ENCODE peak calls at places on chromosomes 2 and 18, in six cellular contexts. One of them, this sample, is unnamed.

GRCh38 chr18:48279312-48279711 is 129.9 kb downstream of the ZBTB7C start:
- DNase-seq in neural progenitor cell: no peak
- DNase-seq in astrocyte: no peak
- DNase-seq in Karpas-422: no peak
- DNase-seq in mammary epithelial cell: no peak
- DNase-seq in IMR-90: no peak
- DNase-seq in this sample: no peak

GRCh38 chr2:26463252-26464207 is 14.4 kb downstream of the OTOF start:
- DNase-seq in IMR-90: no peak
- DNase-seq in neural progenitor cell: peak; percentile 71
- DNase-seq in astrocyte: no peak
- DNase-seq in mammary epithelial cell: no peak
- DNase-seq in Karpas-422: no peak
- DNase-seq in this sample: no peak

GRCh38 chr2:173305303-173305702 is 49.4 kb upstream of the CDCA7 start:
- DNase-seq in Karpas-422: no peak
- DNase-seq in IMR-90: no peak
- DNase-seq in astrocyte: no peak
- DNase-seq in neural progenitor cell: no peak
- DNase-seq in mammary epithelial cell: no peak
- DNase-seq in this sample: no peak

GRCh38 chr18:33802955-33803354 is 224.9 kb downstream of the ASXL3 start:
- DNase-seq in Karpas-422: no peak
- DNase-seq in astrocyte: no peak
- DNase-seq in mammary epithelial cell: no peak
- DNase-seq in neural progenitor cell: no peak
- DNase-seq in IMR-90: no peak
- DNase-seq in this sample: no peak

GRCh38 chr2:212387146-212387545 is 151.5 kb downstream of the ERBB4 start:
- DNase-seq in neural progenitor cell: no peak
- DNase-seq in mammary epithelial cell: no peak
- DNase-seq in Karpas-422: no peak
- DNase-seq in astrocyte: peak; percentile 72
- DNase-seq in IMR-90: no peak
- DNase-seq in this sample: no peak

GRCh38 chr2:54979645-54980044 is 70.6 kb downstream of the RTN4 start:
- DNase-seq in neural progenitor cell: no peak
- DNase-seq in IMR-90: no peak
- DNase-seq in astrocyte: no peak
- DNase-seq in mammary epithelial cell: peak; percentile 71
- DNase-seq in Karpas-422: no peak
- DNase-seq in this sample: peak; percentile 34

GRCh38 chr2:237056271-237056875 is 29.3 kb upstream of the COPS8 start:
- DNase-seq in mammary epithelial cell: no peak
- DNase-seq in neural progenitor cell: no peak
- DNase-seq in astrocyte: no peak
- DNase-seq in Karpas-422: no peak
- DNase-seq in IMR-90: no peak
- DNase-seq in this sample: no peak

GRCh38 chr18:46480187-46480586 is 176.8 kb downstream of the LOXHD1 start:
- DNase-seq in astrocyte: no peak
- DNase-seq in neural progenitor cell: no peak
- DNase-seq in Karpas-422: no peak
- DNase-seq in mammary epithelial cell: no peak
- DNase-seq in IMR-90: no peak
- DNase-seq in this sample: no peak

GRCh38 chr2:46006634-46007033 is 290.6 kb upstream of the EPAS1 start:
- DNase-seq in Karpas-422: no peak
- DNase-seq in astrocyte: no peak
- DNase-seq in IMR-90: no peak
- DNase-seq in neural progenitor cell: no peak
- DNase-seq in mammary epithelial cell: no peak
- DNase-seq in this sample: no peak

GRCh38 chr2:223815884-223816570 is 21.4 kb downstream of the AP1S3 start:
- DNase-seq in neural progenitor cell: no peak
- DNase-seq in astrocyte: peak; percentile 90
- DNase-seq in mammary epithelial cell: no peak
- DNase-seq in IMR-90: no peak
- DNase-seq in Karpas-422: no peak
- DNase-seq in this sample: no peak

GRCh38 chr2:104758199-104758620 is 95.7 kb upstream of the POU3F3 start:
- DNase-seq in Karpas-422: no peak
- DNase-seq in IMR-90: no peak
- DNase-seq in mammary epithelial cell: no peak
- DNase-seq in astrocyte: peak; percentile 64
- DNase-seq in neural progenitor cell: peak; percentile 89
- DNase-seq in this sample: no peak

GRCh38 chr2:85131116-85131515 is 2.1 kb upstream of the TCF7L1 start:
- DNase-seq in IMR-90: peak; percentile 40
- DNase-seq in Karpas-422: peak; percentile 50
- DNase-seq in astrocyte: no peak
- DNase-seq in neural progenitor cell: peak; percentile 59
- DNase-seq in mammary epithelial cell: no peak
- DNase-seq in this sample: no peak

GRCh38 chr2:218021536-218022071 is 18.8 kb upstream of the TNS1 start:
- DNase-seq in mammary epithelial cell: no peak
- DNase-seq in astrocyte: no peak
- DNase-seq in IMR-90: no peak
- DNase-seq in Karpas-422: no peak
- DNase-seq in neural progenitor cell: no peak
- DNase-seq in this sample: no peak
- H4K20me1 ChIP-seq in mammary epithelial cell: no peaks in the 10 kb centered on the region
- H4K20me1 ChIP-seq in astrocyte: no peaks in the 10 kb centered on the region
- H4K20me1 ChIP-seq in IMR-90: no peaks in the 10 kb centered on the region
- H4K20me1 ChIP-seq in Karpas-422: no peaks in the 10 kb centered on the region
- H4K20me1 ChIP-seq in neural progenitor cell: no peaks in the 10 kb centered on the region
- H4K20me1 ChIP-seq in this sample: no peaks in the 10 kb centered on the region

GRCh38 chr2:10035633-10036032 is 7.7 kb upstream of the KLF11 start:
- DNase-seq in Karpas-422: no peak
- DNase-seq in mammary epithelial cell: no peak
- DNase-seq in neural progenitor cell: no peak
- DNase-seq in IMR-90: no peak
- DNase-seq in astrocyte: no peak
- DNase-seq in this sample: no peak
- H3K27ac ChIP-seq in Karpas-422: no peak overlapping the region
- H3K27ac ChIP-seq in mammary epithelial cell: no peak overlapping the region
- H3K27ac ChIP-seq in neural progenitor cell: no peak overlapping the region
- H3K27ac ChIP-seq in IMR-90: no peak overlapping the region
- H3K27ac ChIP-seq in astrocyte: no peak overlapping the region
- H3K27ac ChIP-seq in this sample: no peak overlapping the region

GRCh38 chr2:233130024-233130423 is 69.9 kb downstream of the INPP5D start:
- DNase-seq in astrocyte: no peak
- DNase-seq in IMR-90: no peak
- DNase-seq in Karpas-422: no peak
- DNase-seq in mammary epithelial cell: no peak
- DNase-seq in neural progenitor cell: no peak
- DNase-seq in this sample: no peak

GRCh38 chr2:233130481-233130970 is 70.4 kb downstream of the INPP5D start:
- DNase-seq in IMR-90: no peak
- DNase-seq in mammary epithelial cell: no peak
- DNase-seq in astrocyte: no peak
- DNase-seq in neural progenitor cell: no peak
- DNase-seq in Karpas-422: no peak
- DNase-seq in this sample: no peak

GRCh38 chr2:233129351-233129978 is 69.3 kb downstream of the INPP5D start:
- DNase-seq in mammary epithelial cell: no peak
- DNase-seq in astrocyte: no peak
- DNase-seq in Karpas-422: no peak
- DNase-seq in IMR-90: no peak
- DNase-seq in neural progenitor cell: peak; percentile 60
- DNase-seq in this sample: no peak

GRCh38 chr2:233133239-233133638 is 73.1 kb downstream of the INPP5D start:
- DNase-seq in Karpas-422: no peak
- DNase-seq in mammary epithelial cell: no peak
- DNase-seq in astrocyte: no peak
- DNase-seq in neural progenitor cell: no peak
- DNase-seq in IMR-90: no peak
- DNase-seq in this sample: no peak

GRCh38 chr2:233131991-233132390 is 71.8 kb downstream of the INPP5D start:
- DNase-seq in mammary epithelial cell: no peak
- DNase-seq in Karpas-422: no peak
- DNase-seq in neural progenitor cell: no peak
- DNase-seq in astrocyte: peak; percentile 7
- DNase-seq in IMR-90: no peak
- DNase-seq in this sample: peak; percentile 61
- H4K20me1 ChIP-seq in mammary epithelial cell: no peaks in the 10 kb centered on the region
- H4K20me1 ChIP-seq in Karpas-422: no peaks in the 10 kb centered on the region
- H4K20me1 ChIP-seq in neural progenitor cell: no peaks in the 10 kb centered on the region
- H4K20me1 ChIP-seq in astrocyte: no peaks in the 10 kb centered on the region
- H4K20me1 ChIP-seq in IMR-90: no peaks in the 10 kb centered on the region
- H4K20me1 ChIP-seq in this sample: no peaks in the 10 kb centered on the region

GRCh38 chr2:102412199-102412598 is 10.8 kb upstream of the IL18RAP start:
- DNase-seq in neural progenitor cell: no peak
- DNase-seq in Karpas-422: no peak
- DNase-seq in IMR-90: no peak
- DNase-seq in mammary epithelial cell: no peak
- DNase-seq in astrocyte: no peak
- DNase-seq in this sample: no peak
- H3K27ac ChIP-seq in neural progenitor cell: no peak overlapping the region
- H3K27ac ChIP-seq in Karpas-422: no peak overlapping the region
- H3K27ac ChIP-seq in IMR-90: no peak overlapping the region
- H3K27ac ChIP-seq in mammary epithelial cell: no peak overlapping the region
- H3K27ac ChIP-seq in astrocyte: no peak overlapping the region
- H3K27ac ChIP-seq in this sample: no peak overlapping the region

DNA sequence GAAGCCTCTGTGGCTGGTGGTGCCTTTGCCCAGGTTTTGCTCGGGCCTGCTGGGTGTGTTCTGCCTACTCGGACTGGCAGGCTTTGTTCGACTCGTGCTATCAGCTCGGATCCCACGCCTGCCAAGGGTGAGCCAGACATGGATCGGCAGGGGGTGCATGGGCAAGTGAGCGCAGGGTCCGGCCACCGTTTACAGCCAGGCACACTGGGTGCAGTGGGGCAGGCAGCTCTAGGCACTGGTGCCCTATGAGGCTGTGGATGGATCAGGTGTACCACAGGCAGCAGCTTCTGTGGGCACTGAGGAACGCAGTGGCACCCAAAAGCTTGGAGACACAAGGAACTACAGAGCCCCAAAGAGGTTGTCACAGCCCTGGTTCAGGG is 25.6 kb downstream of the MARCHF7 start:
- DNase-seq in Karpas-422: no peak
- DNase-seq in IMR-90: no peak
- DNase-seq in astrocyte: no peak
- DNase-seq in mammary epithelial cell: no peak
- DNase-seq in neural progenitor cell: no peak
- DNase-seq in this sample: no peak
- H4K20me1 ChIP-seq in Karpas-422: peaks cover 52% of the 10 kb centered on the region
- H4K20me1 ChIP-seq in IMR-90: peaks cover 76% of the 10 kb centered on the region
- H4K20me1 ChIP-seq in astrocyte: peaks cover 96% of the 10 kb centered on the region
- H4K20me1 ChIP-seq in mammary epithelial cell: peaks cover 5% of the 10 kb centered on the region
- H4K20me1 ChIP-seq in neural progenitor cell: peaks cover 71% of the 10 kb centered on the region
- H4K20me1 ChIP-seq in this sample: peaks cover 26% of the 10 kb centered on the region

DNA sequence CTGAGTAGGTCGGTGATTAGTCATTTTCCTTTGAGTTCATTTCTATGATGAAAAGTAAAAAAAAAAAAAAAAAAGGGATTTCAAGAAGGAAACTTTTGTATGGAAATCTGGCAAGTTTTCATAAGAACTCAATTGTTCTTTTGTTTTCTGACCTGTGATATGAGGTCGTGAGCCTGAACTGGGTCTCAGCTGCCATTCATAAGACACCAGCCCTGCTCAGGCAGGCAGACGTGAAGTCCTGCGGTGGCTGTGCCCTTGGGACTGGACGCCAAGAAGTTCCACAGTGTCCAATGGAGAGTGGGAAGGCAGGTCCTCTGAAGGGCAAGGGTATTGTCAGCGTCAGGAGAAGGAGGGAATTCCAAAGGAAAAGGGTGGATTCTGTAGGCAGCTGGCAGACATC is 183.9 kb downstream of the NCK2 start:
- DNase-seq in IMR-90: no peak
- DNase-seq in neural progenitor cell: no peak
- DNase-seq in astrocyte: no peak
- DNase-seq in mammary epithelial cell: no peak
- DNase-seq in Karpas-422: no peak
- DNase-seq in this sample: no peak
- H3K27ac ChIP-seq in IMR-90: no peak overlapping the region
- H3K27ac ChIP-seq in neural progenitor cell: no peak overlapping the region
- H3K27ac ChIP-seq in astrocyte: no peak overlapping the region
- H3K27ac ChIP-seq in mammary epithelial cell: no peak overlapping the region
- H3K27ac ChIP-seq in Karpas-422: no peak overlapping the region
- H3K27ac ChIP-seq in this sample: no peak overlapping the region

GRCh38 chr2:233062946-233063268 is 2.8 kb downstream of the INPP5D start:
- DNase-seq in Karpas-422: no peak
- DNase-seq in IMR-90: no peak
- DNase-seq in neural progenitor cell: no peak
- DNase-seq in mammary epithelial cell: no peak
- DNase-seq in astrocyte: no peak
- DNase-seq in this sample: no peak

GRCh38 chr2:233061007-233061590 is 957 bp downstream of the INPP5D start:
- DNase-seq in neural progenitor cell: no peak
- DNase-seq in astrocyte: no peak
- DNase-seq in IMR-90: no peak
- DNase-seq in mammary epithelial cell: no peak
- DNase-seq in Karpas-422: peak; percentile 89
- DNase-seq in this sample: no peak

GRCh38 chr2:233062447-233062842 is 2.3 kb downstream of the INPP5D start:
- DNase-seq in astrocyte: no peak
- DNase-seq in Karpas-422: no peak
- DNase-seq in mammary epithelial cell: no peak
- DNase-seq in IMR-90: no peak
- DNase-seq in neural progenitor cell: no peak
- DNase-seq in this sample: no peak

GRCh38 chr2:233060500-233061006 is 411 bp downstream of the INPP5D start:
- DNase-seq in IMR-90: no peak
- DNase-seq in mammary epithelial cell: no peak
- DNase-seq in Karpas-422: no peak
- DNase-seq in astrocyte: no peak
- DNase-seq in neural progenitor cell: no peak
- DNase-seq in this sample: no peak

GRCh38 chr2:233061591-233062446 is 1.7 kb downstream of the INPP5D start:
- DNase-seq in astrocyte: no peak
- DNase-seq in IMR-90: peak; percentile 16
- DNase-seq in Karpas-422: peak; percentile 84
- DNase-seq in neural progenitor cell: peak; percentile 49
- DNase-seq in mammary epithelial cell: no peak
- DNase-seq in this sample: peak; percentile 31
- H4K20me1 ChIP-seq in astrocyte: no peaks in the 10 kb centered on the region
- H4K20me1 ChIP-seq in IMR-90: no peaks in the 10 kb centered on the region
- H4K20me1 ChIP-seq in Karpas-422: peaks cover 40% of the 10 kb centered on the region
- H4K20me1 ChIP-seq in neural progenitor cell: no peaks in the 10 kb centered on the region
- H4K20me1 ChIP-seq in mammary epithelial cell: no peaks in the 10 kb centered on the region
- H4K20me1 ChIP-seq in this sample: no peaks in the 10 kb centered on the region

GRCh38 chr2:169824373-169825333 is at the start of gene METTL5:
- DNase-seq in mammary epithelial cell: peak; percentile 73
- DNase-seq in astrocyte: peak; percentile 52
- DNase-seq in Karpas-422: peak; percentile 94
- DNase-seq in neural progenitor cell: peak; percentile 93
- DNase-seq in IMR-90: peak; percentile 70
- DNase-seq in this sample: peak; percentile 77

GRCh38 chr2:169819106-169819505 is 5.6 kb downstream of the METTL5 start:
- DNase-seq in IMR-90: peak; percentile 55
- DNase-seq in mammary epithelial cell: peak; percentile 36
- DNase-seq in astrocyte: no peak
- DNase-seq in neural progenitor cell: peak; percentile 41
- DNase-seq in Karpas-422: no peak
- DNase-seq in this sample: no peak

GRCh38 chr2:169822036-169822435 is 2.7 kb downstream of the METTL5 start:
- DNase-seq in mammary epithelial cell: no peak
- DNase-seq in neural progenitor cell: no peak
- DNase-seq in IMR-90: no peak
- DNase-seq in astrocyte: peak; percentile 19
- DNase-seq in Karpas-422: no peak
- DNase-seq in this sample: no peak

GRCh38 chr2:169823996-169824372 is 721 bp downstream of the METTL5 start:
- DNase-seq in astrocyte: no peak
- DNase-seq in Karpas-422: no peak
- DNase-seq in neural progenitor cell: no peak
- DNase-seq in mammary epithelial cell: peak; percentile 38
- DNase-seq in IMR-90: no peak
- DNase-seq in this sample: no peak

GRCh38 chr2:169822785-169823392 is 1.8 kb downstream of the METTL5 start:
- DNase-seq in Karpas-422: no peak
- DNase-seq in mammary epithelial cell: no peak
- DNase-seq in neural progenitor cell: no peak
- DNase-seq in astrocyte: no peak
- DNase-seq in IMR-90: peak; percentile 14
- DNase-seq in this sample: no peak
- H3K27ac ChIP-seq in Karpas-422: no peak overlapping the region
- H3K27ac ChIP-seq in mammary epithelial cell: peak overlapping the region; percentile 76
- H3K27ac ChIP-seq in neural progenitor cell: no peak overlapping the region
- H3K27ac ChIP-seq in astrocyte: no peak overlapping the region
- H3K27ac ChIP-seq in IMR-90: no peak overlapping the region
- H3K27ac ChIP-seq in this sample: no peak overlapping the region

This sample was measured in PC-9.